ENCODE peak calls at places on chromosome 22, in five cellular contexts. One of them, this sample, is unnamed.

GRCh38 chr22:22342697-22343602 is 98.4 kb downstream of the VPREB1 start:
- DNase-seq in H1: peak; percentile 96
- DNase-seq in A549: peak; percentile 49
- DNase-seq in right lobe of liver: peak; percentile 69
- DNase-seq in upper lobe of left lung: peak; percentile 25
- DNase-seq in this sample: no peak

GRCh38 chr22:31289335-31289734 is 3.0 kb downstream of the PIK3IP1 start:
- DNase-seq in upper lobe of left lung: no peak
- DNase-seq in H1: no peak
- DNase-seq in right lobe of liver: no peak
- DNase-seq in A549: no peak
- DNase-seq in this sample: no peak

GRCh38 chr22:32354360-32355351 is 3.0 kb upstream of the RFPL3 start:
- DNase-seq in upper lobe of left lung: peak; percentile 83
- DNase-seq in A549: peak; percentile 21
- DNase-seq in right lobe of liver: no peak
- DNase-seq in H1: no peak
- DNase-seq in this sample: no peak

GRCh38 chr22:47198801-47199251 is 436.4 kb downstream of the TBC1D22A start:
- DNase-seq in right lobe of liver: no peak
- DNase-seq in upper lobe of left lung: peak; percentile 73
- DNase-seq in A549: no peak
- DNase-seq in H1: peak; percentile 13
- DNase-seq in this sample: no peak

GRCh38 chr22:27761652-27762051 is 39.9 kb downstream of the MN1 start:
- DNase-seq in upper lobe of left lung: no peak
- DNase-seq in H1: no peak
- DNase-seq in right lobe of liver: no peak
- DNase-seq in A549: no peak
- DNase-seq in this sample: no peak

GRCh38 chr22:32858957-32859356 is 57.5 kb downstream of the TIMP3 start:
- DNase-seq in H1: no peak
- DNase-seq in upper lobe of left lung: no peak
- DNase-seq in right lobe of liver: no peak
- DNase-seq in A549: no peak
- DNase-seq in this sample: no peak

GRCh38 chr22:32748509-32748908 is 53.0 kb upstream of the TIMP3 start:
- DNase-seq in upper lobe of left lung: no peak
- DNase-seq in right lobe of liver: no peak
- DNase-seq in H1: no peak
- DNase-seq in A549: no peak
- DNase-seq in this sample: no peak

GRCh38 chr22:23652711-23653110 is 20.6 kb upstream of the DRICH1 start:
- DNase-seq in H1: no peak
- DNase-seq in A549: no peak
- DNase-seq in right lobe of liver: peak; percentile 30
- DNase-seq in upper lobe of left lung: no peak
- DNase-seq in this sample: no peak

GRCh38 chr22:27867114-27867957 is 51.7 kb downstream of the PITPNB start:
- DNase-seq in H1: no peak
- DNase-seq in A549: peak; percentile 31
- DNase-seq in right lobe of liver: no peak
- DNase-seq in upper lobe of left lung: no peak
- DNase-seq in this sample: no peak

GRCh38 chr22:19525116-19525660 is 978 bp upstream of the CLDN5 start:
- DNase-seq in A549: no peak
- DNase-seq in upper lobe of left lung: no peak
- DNase-seq in H1: no peak
- DNase-seq in right lobe of liver: no peak
- DNase-seq in this sample: no peak

GRCh38 chr22:43826142-43827093 is 14.3 kb upstream of the EFCAB6 start:
- DNase-seq in right lobe of liver: peak; percentile 61
- DNase-seq in upper lobe of left lung: no peak
- DNase-seq in H1: peak; percentile 43
- DNase-seq in A549: peak; percentile 46
- DNase-seq in this sample: no peak
- H3K27ac ChIP-seq in right lobe of liver: no peak overlapping the region
- H3K27ac ChIP-seq in upper lobe of left lung: peak overlapping the region; percentile 24
- H3K27ac ChIP-seq in H1: no peak overlapping the region
- H3K27ac ChIP-seq in A549: no peak overlapping the region
- H3K27ac ChIP-seq in this sample: no peak overlapping the region

GRCh38 chr22:50530857-50531545 is 1.2 kb upstream of the TYMP start:
- DNase-seq in A549: peak; percentile 91
- DNase-seq in right lobe of liver: peak; percentile 97
- DNase-seq in H1: peak; percentile 82
- DNase-seq in upper lobe of left lung: peak; percentile 95
- DNase-seq in this sample: peak; percentile 82
- TF ChIP-seq POLR2A in A549: peak; percentile 67
- TF ChIP-seq POLR2A in right lobe of liver: peak; percentile 90
- TF ChIP-seq POLR2A in H1: no peak
- TF ChIP-seq POLR2A in upper lobe of left lung: peak; percentile 73
- TF ChIP-seq POLR2A in this sample: peak; percentile 63

DNA sequence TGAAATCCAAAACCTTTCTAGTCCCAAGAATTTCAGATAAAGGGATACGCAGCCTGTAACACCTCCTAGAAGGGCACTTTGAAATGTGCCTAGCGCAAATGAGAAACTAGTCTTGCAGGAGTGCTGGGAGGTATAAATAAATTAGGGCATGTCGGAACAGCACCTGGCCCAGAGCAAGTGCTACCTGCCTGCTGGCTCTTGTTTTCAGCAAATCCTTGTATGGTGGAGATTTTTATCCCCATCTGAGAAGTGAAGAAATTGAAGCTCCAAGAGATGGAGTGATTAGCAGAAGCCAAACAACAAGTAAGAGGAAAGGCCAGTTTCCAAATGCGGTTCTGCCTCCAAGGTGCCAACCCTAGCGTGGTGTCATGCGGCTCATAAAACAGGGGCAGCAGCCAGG is 36.7 kb upstream of the TFIP11 start:
- DNase-seq in H1: no peak
- DNase-seq in upper lobe of left lung: no peak
- DNase-seq in right lobe of liver: no peak
- DNase-seq in A549: no peak
- DNase-seq in this sample: no peak
- H3K4me1 ChIP-seq in H1: peaks cover 11% of the 10 kb centered on the region
- H3K4me1 ChIP-seq in upper lobe of left lung: peaks cover 31% of the 10 kb centered on the region
- H3K4me1 ChIP-seq in right lobe of liver: peaks cover 31% of the 10 kb centered on the region
- H3K4me1 ChIP-seq in A549: peaks cover 16% of the 10 kb centered on the region
- H3K4me1 ChIP-seq in this sample: no peaks in the 10 kb centered on the region

GRCh38 chr22:30212363-30212995 is 34.1 kb downstream of the LIF start:
- DNase-seq in right lobe of liver: peak; percentile 72
- DNase-seq in A549: peak; percentile 98
- DNase-seq in upper lobe of left lung: no peak
- DNase-seq in H1: no peak
- DNase-seq in this sample: peak; percentile 51
- H3K27ac ChIP-seq in right lobe of liver: no peak overlapping the region
- H3K27ac ChIP-seq in A549: peak overlapping the region; percentile 95
- H3K27ac ChIP-seq in upper lobe of left lung: peak overlapping the region; percentile 90
- H3K27ac ChIP-seq in H1: no peak overlapping the region
- H3K27ac ChIP-seq in this sample: no peak overlapping the region

GRCh38 chr22:45859231-45860161 is 117.5 kb downstream of the WNT7B start:
- DNase-seq in A549: peak; percentile 92
- DNase-seq in H1: no peak
- DNase-seq in upper lobe of left lung: peak; percentile 58
- DNase-seq in right lobe of liver: no peak
- DNase-seq in this sample: no peak
- TF ChIP-seq POLR2A in A549: no peak
- TF ChIP-seq POLR2A in H1: no peak
- TF ChIP-seq POLR2A in upper lobe of left lung: no peak
- TF ChIP-seq POLR2A in right lobe of liver: no peak
- TF ChIP-seq POLR2A in this sample: no peak

GRCh38 chr22:26095271-26095956 is 73.8 kb upstream of the SEZ6L start:
- DNase-seq in A549: no peak
- DNase-seq in H1: no peak
- DNase-seq in right lobe of liver: no peak
- DNase-seq in upper lobe of left lung: no peak
- DNase-seq in this sample: no peak
- H3K4me1 ChIP-seq in A549: no peaks in the 10 kb centered on the region
- H3K4me1 ChIP-seq in H1: no peaks in the 10 kb centered on the region
- H3K4me1 ChIP-seq in right lobe of liver: no peaks in the 10 kb centered on the region
- H3K4me1 ChIP-seq in upper lobe of left lung: no peaks in the 10 kb centered on the region
- H3K4me1 ChIP-seq in this sample: no peaks in the 10 kb centered on the region

DNA sequence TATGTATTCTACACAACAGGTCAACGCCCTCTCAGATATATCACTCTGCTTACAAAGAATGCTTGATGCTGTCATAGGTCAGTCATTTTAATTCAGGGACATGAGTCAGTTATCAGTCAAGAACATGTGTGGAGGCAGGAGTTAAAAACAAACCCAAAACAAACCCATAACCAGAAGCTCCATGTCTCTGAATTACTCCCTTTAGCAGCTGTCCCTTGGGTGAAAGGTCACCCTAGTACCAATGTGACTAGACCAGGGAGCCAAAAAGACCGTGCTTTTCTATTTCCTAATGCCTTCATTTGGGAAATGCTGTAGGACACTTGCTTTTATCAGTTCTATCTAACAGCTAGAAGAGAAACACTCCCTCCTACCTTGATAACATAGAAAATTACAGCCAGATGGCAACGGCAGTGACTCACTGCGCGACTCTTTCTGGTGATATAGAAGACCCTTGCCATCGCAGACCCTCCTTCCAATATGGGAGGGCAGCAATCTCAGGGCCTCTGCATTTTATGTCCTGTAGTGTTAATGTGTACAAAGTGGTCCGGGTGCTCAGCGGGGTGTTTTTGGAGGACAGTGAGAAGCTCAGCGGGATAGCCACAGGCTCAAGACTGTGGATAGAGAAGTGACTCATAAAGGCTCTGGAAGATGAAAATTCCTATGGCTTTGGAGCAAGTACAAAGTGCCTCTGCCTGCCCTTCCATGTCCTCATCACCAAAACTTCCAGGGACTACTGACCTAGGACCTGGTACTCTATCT is 24.8 kb downstream of the APOL5 start:
- DNase-seq in A549: peak; percentile 7
- DNase-seq in upper lobe of left lung: no peak
- DNase-seq in right lobe of liver: no peak
- DNase-seq in H1: no peak
- DNase-seq in this sample: no peak
- H3K27ac ChIP-seq in A549: no peak overlapping the region
- H3K27ac ChIP-seq in upper lobe of left lung: peak overlapping the region; percentile 18
- H3K27ac ChIP-seq in right lobe of liver: no peak overlapping the region
- H3K27ac ChIP-seq in H1: no peak overlapping the region
- H3K27ac ChIP-seq in this sample: peak overlapping the region; percentile 30